ENCODE peak calls at places on chromosomes 12 and 14, in seven cellular contexts. Y, E, T, W, I, J and F are unnamed samples.

GRCh38 chr12:113056631-113057488 is at the start of gene DTX1:
- DNase-seq in Y (peak), E (no peak), T (peak), W (no peak), I (peak), J (no peak), F (peak)

GRCh38 chr12:503111-503761 is 43.5 kb downstream of the B4GALNT3 start:
- DNase-seq in Y (peak), E (peak), T (no peak), W (no peak), I (peak), J (peak), F (no peak)

GRCh38 chr14:66330916-66331315 is 155.3 kb upstream of the CCDC196 start:
- DNase-seq in Y (no peak), E (peak), T (no peak), W (no peak), I (no peak), J (peak), F (no peak)

GRCh38 chr14:74505831-74506230 is 12.3 kb downstream of the ISCA2 start:
- DNase-seq in Y (no peak), E (no peak), T (no peak), W (no peak), I (no peak), J (no peak), F (no peak)

GRCh38 chr14:32244404-32244803 is 41.3 kb upstream of the RNU6-8 start:
- DNase-seq in Y (no peak), E (peak), T (no peak), W (no peak), I (no peak), J (peak), F (no peak)

GRCh38 chr14:91253795-91254323 is 9.4 kb upstream of the GPR68 start:
- DNase-seq in Y (no peak), E (no peak), T (no peak), W (no peak), I (no peak), J (no peak), F (no peak)

GRCh38 chr14:61474671-61475070 is 153.3 kb downstream of the PRKCH start:
- DNase-seq in Y (no peak), E (peak), T (no peak), W (no peak), I (no peak), J (no peak), F (no peak)

GRCh38 chr12:123602651-123603195 is 824 bp downstream of the DDX55 start:
- DNase-seq in Y (no peak), E (peak), T (no peak), W (no peak), I (no peak), J (peak), F (no peak)

GRCh38 chr14:97459180-97459579 is 662.0 kb downstream of the VRK1 start:
- DNase-seq in Y (no peak), E (no peak), T (no peak), W (no peak), I (no peak), J (no peak), F (no peak)

GRCh38 chr14:91378945-91379932 is 38.4 kb downstream of the CCDC88C start:
- DNase-seq in Y (no peak), E (no peak), T (no peak), W (no peak), I (no peak), J (peak), F (no peak)

GRCh38 chr12:12442548-12443071 is 85.7 kb downstream of the BORCS5 start:
- DNase-seq in Y (no peak), E (peak), T (no peak), W (no peak), I (peak), J (no peak), F (no peak)

GRCh38 chr14:104942586-104942985 is 17.9 kb downstream of the PLD4 start:
- DNase-seq in Y (no peak), E (no peak), T (no peak), W (no peak), I (no peak), J (no peak), F (no peak)

GRCh38 chr12:131600160-131600532 is 110.7 kb upstream of the SFSWAP start:
- DNase-seq in Y (no peak), E (no peak), T (no peak), W (no peak), I (no peak), J (no peak), F (no peak)

GRCh38 chr12:1926274-1926673 is 7.8 kb upstream of the CACNA2D4 start:
- DNase-seq in Y (no peak), E (no peak), T (peak), W (no peak), I (no peak), J (no peak), F (no peak)

GRCh38 chr12:77229640-77230442 is 164.5 kb upstream of the E2F7 start:
- DNase-seq in Y (no peak), E (peak), T (no peak), W (no peak), I (peak), J (peak), F (no peak)

GRCh38 chr12:95977764-95978305 is 18.3 kb downstream of the HAL start:
- DNase-seq in Y (no peak), E (no peak), T (no peak), W (no peak), I (no peak), J (no peak), F (no peak)

GRCh38 chr14:81418057-81418790 is 18.1 kb upstream of the STON2 start:
- DNase-seq in Y (no peak), E (no peak), T (no peak), W (no peak), I (no peak), J (no peak), F (no peak)

GRCh38 chr12:113479578-113480335 is 8.1 kb upstream of the LHX5 start:
- DNase-seq in Y (no peak), E (peak), T (peak), W (peak), I (peak), J (peak), F (no peak)

GRCh38 chr12:74328623-74329022 is 209.0 kb upstream of the ATXN7L3B start:
- DNase-seq in Y (no peak), E (no peak), T (no peak), W (no peak), I (no peak), J (no peak), F (no peak)

GRCh38 chr14:21201732-21202462 is 46.0 kb upstream of the OR5AU1 start:
- DNase-seq in Y (no peak), E (no peak), T (no peak), W (no peak), I (no peak), J (no peak), F (no peak)

GRCh38 chr14:95421741-95422140 is 94.7 kb downstream of the SYNE3 start:
- DNase-seq in Y (no peak), E (no peak), T (no peak), W (no peak), I (no peak), J (no peak), F (no peak)

GRCh38 chr14:29518335-29518734 is 409.3 kb downstream of the PRKD1 start:
- DNase-seq in Y (no peak), E (peak), T (no peak), W (no peak), I (peak), J (peak), F (no peak)
- TF ChIP-seq CTCF in Y (no peak), E (peak), T (peak), W (no peak), I (peak), J (peak), F (peak)

GRCh38 chr12:43914923-43915468 is 79.1 kb downstream of the TMEM117 start:
- DNase-seq in Y (no peak), E (peak), T (no peak), W (no peak), I (peak), J (no peak), F (no peak)
- TF ChIP-seq CTCF in Y (no peak), E (peak), T (peak), W (no peak), I (peak), J (peak), F (peak)

GRCh38 chr12:4900327-4900726 is 9.4 kb upstream of the KCNA1 start:
- DNase-seq in Y (no peak), E (peak), T (no peak), W (no peak), I (peak), J (peak), F (no peak)

GRCh38 chr12:4894019-4894418 is 15.7 kb upstream of the KCNA1 start:
- DNase-seq in Y (no peak), E (no peak), T (no peak), W (no peak), I (no peak), J (no peak), F (no peak)

DNA sequence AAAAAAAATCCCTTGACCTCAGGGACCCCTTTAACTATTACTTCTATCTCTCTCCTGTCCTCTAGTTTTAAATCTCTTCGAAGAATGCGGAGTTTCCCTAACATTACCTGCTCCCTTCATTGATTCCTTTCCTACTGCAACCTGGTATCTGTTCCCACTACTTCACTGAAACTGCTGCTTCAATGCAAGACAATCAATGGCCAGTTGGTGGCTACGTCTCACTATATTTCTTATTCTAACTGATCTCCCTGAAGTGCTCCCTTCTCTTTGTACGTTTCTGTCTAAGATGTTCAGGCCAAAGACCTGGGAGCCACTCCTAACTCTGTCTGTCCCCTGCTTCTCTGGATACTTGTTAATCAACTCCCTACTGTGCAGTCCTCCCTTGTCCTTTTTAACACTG is 10.3 kb upstream of the KCNA1 start:
- DNase-seq in Y (no peak), E (no peak), T (no peak), W (no peak), I (peak), J (peak), F (no peak)
- TF ChIP-seq CTCF in Y (no peak), E (no peak), T (no peak), W (no peak), I (peak), J (no peak), F (no peak)

DNA sequence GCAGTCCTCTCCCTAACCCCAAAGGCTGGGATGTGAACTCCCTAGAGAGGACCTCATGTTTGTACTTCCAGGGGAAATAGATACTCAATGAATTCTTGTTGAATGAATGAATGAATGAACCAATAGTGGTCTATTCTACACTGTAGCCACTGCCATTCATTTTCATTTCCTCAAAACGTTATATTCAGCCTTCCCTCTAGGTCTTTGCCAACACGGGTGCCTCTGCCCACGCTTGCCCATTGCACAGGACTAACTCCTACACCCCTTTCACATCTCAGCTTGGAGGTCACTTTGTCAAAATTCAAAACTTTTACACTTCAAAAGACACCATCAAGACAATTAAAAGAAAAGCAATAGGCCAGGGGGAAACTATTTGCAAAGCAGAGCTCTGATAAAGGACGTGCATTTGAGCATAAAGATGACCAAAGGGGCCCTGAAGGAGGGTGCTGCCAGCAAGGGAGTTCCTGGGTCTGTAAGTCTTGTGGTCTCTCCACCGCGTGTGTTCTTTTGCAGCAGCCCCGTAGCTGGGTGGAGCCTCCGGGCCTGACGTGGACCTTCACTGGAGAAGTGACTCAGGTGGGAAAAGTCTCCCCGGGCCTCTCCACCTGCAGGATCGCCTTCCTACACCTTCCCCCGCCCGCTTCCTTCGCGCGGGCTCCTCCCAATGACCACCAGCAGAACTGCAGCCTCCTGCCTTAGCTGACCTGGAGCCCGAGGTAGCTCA is 31.5 kb downstream of the TMEM63C start:
- DNase-seq in Y (peak), E (peak), T (no peak), W (peak), I (peak), J (peak), F (peak)
- TF ChIP-seq CTCF in Y (peak), E (peak), T (peak), W (peak), I (peak), J (peak), F (peak)

GRCh38 chr12:34625116-34625515 is 602.8 kb downstream of the ALG10 start:
- DNase-seq in Y (no peak), E (no peak), T (no peak), W (no peak), I (peak), J (peak), F (no peak)
- TF ChIP-seq CTCF in Y (peak), E (no peak), T (peak), W (peak), I (peak), J (peak), F (peak)

GRCh38 chr14:67335781-67336180 is 23.8 kb downstream of the ATP6V1D start:
- DNase-seq in Y (no peak), E (peak), T (no peak), W (peak), I (peak), J (peak), F (no peak)

GRCh38 chr14:67331368-67332125 is 28.1 kb downstream of the ATP6V1D start:
- DNase-seq in Y (no peak), E (no peak), T (no peak), W (no peak), I (no peak), J (no peak), F (no peak)

GRCh38 chr14:67332468-67332867 is 27.1 kb downstream of the ATP6V1D start:
- DNase-seq in Y (no peak), E (no peak), T (no peak), W (no peak), I (no peak), J (no peak), F (no peak)
- TF ChIP-seq CTCF in Y (no peak), E (no peak), T (no peak), W (no peak), I (no peak), J (no peak), F (no peak)

DNA sequence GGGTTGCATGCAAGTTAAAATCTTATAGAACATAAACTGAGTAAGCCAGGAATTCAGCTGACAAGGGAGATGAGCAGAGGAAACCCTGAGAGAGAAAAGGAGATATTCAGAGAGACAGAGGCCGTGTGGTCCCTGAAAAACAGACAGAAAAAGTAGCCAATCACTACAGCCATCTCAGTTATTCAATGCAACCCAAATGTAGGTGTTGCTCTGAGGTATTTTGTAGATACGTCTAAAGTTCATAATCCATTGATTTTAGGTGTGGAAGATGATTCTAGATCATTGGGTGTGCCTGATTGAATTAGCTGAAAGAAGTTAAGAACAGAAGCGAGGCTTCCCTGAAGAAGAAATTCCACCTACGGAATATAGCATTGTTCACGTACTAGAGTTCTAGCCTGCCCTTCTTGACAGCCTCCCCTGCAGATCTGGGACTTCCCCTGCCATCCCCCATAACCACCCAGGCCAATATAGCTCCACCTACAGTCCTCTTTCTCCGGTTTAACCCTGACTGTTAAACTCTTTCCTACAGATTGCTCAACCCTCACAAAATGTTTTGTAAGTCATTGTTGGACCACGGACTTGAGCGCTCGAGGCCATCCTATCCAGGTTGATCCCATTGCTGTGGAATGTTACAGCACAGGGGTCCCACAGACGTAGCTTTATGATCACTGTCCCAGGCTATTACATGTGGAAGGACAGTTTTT is 21.7 kb downstream of the AICDA start:
- DNase-seq in Y (no peak), E (peak), T (no peak), W (no peak), I (no peak), J (peak), F (no peak)
- TF ChIP-seq CTCF in Y (no peak), E (no peak), T (no peak), W (no peak), I (no peak), J (no peak), F (no peak)

GRCh38 chr12:105289114-105289904 is 41.2 kb upstream of the C12orf75 start:
- DNase-seq in Y (no peak), E (peak), T (no peak), W (no peak), I (no peak), J (no peak), F (no peak)

GRCh38 chr12:105285378-105285777 is 45.1 kb upstream of the C12orf75 start:
- DNase-seq in Y (no peak), E (no peak), T (no peak), W (no peak), I (no peak), J (no peak), F (no peak)

GRCh38 chr12:105291531-105291930 is 39.0 kb upstream of the C12orf75 start:
- DNase-seq in Y (no peak), E (no peak), T (no peak), W (no peak), I (no peak), J (no peak), F (no peak)

GRCh38 chr12:105287408-105287807 is 43.1 kb upstream of the C12orf75 start:
- DNase-seq in Y (no peak), E (no peak), T (no peak), W (no peak), I (no peak), J (no peak), F (no peak)

GRCh38 chr12:105288311-105288996 is 42.0 kb upstream of the C12orf75 start:
- DNase-seq in Y (no peak), E (no peak), T (no peak), W (no peak), I (no peak), J (no peak), F (no peak)
- TF ChIP-seq CTCF in Y (no peak), E (no peak), T (no peak), W (no peak), I (no peak), J (no peak), F (no peak)